ENCODE peak calls at places on chromosomes 5 and 9, in four cellular contexts. C, J, S and L are unnamed samples.

GRCh38 chr5:92909545-92909962 is 671.5 kb downstream of the NR2F1-AS1 start:
- DNase-seq in C (no peak), J (peak; percentile 65), S (peak; percentile 36), L (peak; percentile 35)

GRCh38 chr5:160629007-160629402 is 207.3 kb downstream of the PTTG1 start:
- DNase-seq in C (no peak), J (no peak), S (no peak), L (no peak)

GRCh38 chr5:65263291-65263690 is 218.4 kb downstream of the ADAMTS6 start:
- DNase-seq in C (no peak), J (no peak), S (no peak), L (peak; percentile 23)

GRCh38 chr5:116446356-116447005 is 128.1 kb downstream of the SEMA6A start:
- DNase-seq in C (no peak), J (no peak), S (no peak), L (no peak)

GRCh38 chr9:137833721-137834613 is 43.6 kb upstream of the CACNA1B start:
- DNase-seq in C (no peak), J (no peak), S (no peak), L (no peak)

GRCh38 chr5:63245271-63245670 is 666.7 kb downstream of the LRRC70 start:
- DNase-seq in C (no peak), J (no peak), S (no peak), L (peak; percentile 52)

GRCh38 chr9:90099262-90099982 is 494.6 kb downstream of the GADD45G start:
- DNase-seq in C (no peak), J (no peak), S (peak; percentile 25), L (peak; percentile 14)

GRCh38 chr9:38619556-38620447 is 594 bp downstream of the ANKRD18A start:
- DNase-seq in C (no peak), J (peak; percentile 8), S (no peak), L (no peak)

GRCh38 chr9:136965771-136966484 is 11.4 kb upstream of the PTGDS start:
- DNase-seq in C (no peak), J (no peak), S (peak; percentile 33), L (no peak)

GRCh38 chr5:179314606-179315355 is 30.5 kb downstream of the ADAMTS2 start:
- DNase-seq in C (no peak), J (no peak), S (no peak), L (no peak)

GRCh38 chr5:91028518-91028956 is 354.6 kb downstream of the ARRDC3 start:
- DNase-seq in C (no peak), J (no peak), S (no peak), L (no peak)

GRCh38 chr9:19516348-19516747 is 107.5 kb downstream of the ACER2 start:
- DNase-seq in C (no peak), J (no peak), S (no peak), L (no peak)

GRCh38 chr9:96663506-96664120 is 8.5 kb upstream of the PRXL2C start:
- DNase-seq in C (no peak), J (no peak), S (no peak), L (peak; percentile 12)

GRCh38 chr5:117118499-117118898 is 543.9 kb upstream of the SEMA6A start:
- DNase-seq in C (no peak), J (no peak), S (no peak), L (no peak)

GRCh38 chr5:115775999-115776398 is 40.5 kb downstream of the CDO1 start:
- DNase-seq in C (no peak), J (no peak), S (no peak), L (no peak)

GRCh38 chr5:154972476-154973080 is 31.7 kb downstream of the MRPL22 start:
- DNase-seq in C (no peak), J (peak; percentile 42), S (peak; percentile 60), L (peak; percentile 50)

GRCh38 chr5:36073595-36074216 is 7.0 kb upstream of the UGT3A2 start:
- DNase-seq in C (peak; percentile 8), J (no peak), S (peak; percentile 74), L (no peak)

GRCh38 chr5:89613222-89613956 is 730.4 kb upstream of the MEF2C start:
- DNase-seq in C (no peak), J (no peak), S (no peak), L (peak; percentile 1)

GRCh38 chr5:64295100-64295499 is 129.5 kb downstream of the RNF180 start:
- DNase-seq in C (no peak), J (no peak), S (no peak), L (no peak)

GRCh38 chr9:114210691-114211276 is 55.4 kb downstream of the COL27A1 start:
- DNase-seq in C (no peak), J (no peak), S (no peak), L (no peak)